ENCODE peak calls at places on chromosomes 6 and 20, in six cellular contexts. M is fibroblast of lung, T is body of pancreas, E is foreskin fibroblast, V is GM06990, F is left ventricle myocardium inferior. L is an unnamed sample.
A peak's percentile ranks its signal among the peaks of the same experiment; 100 is the strongest.

GRCh38 chr20:10644458-10645204 is 29.2 kb downstream of the JAG1 start:
- DNase-seq in M (no peak), T (no peak), E (no peak), V (no peak), F (no peak), L (no peak)

GRCh38 chr6:30696432-30696831 is 5.6 kb upstream of the NRM start:
- DNase-seq in M (no peak), T (no peak), E (no peak), V (no peak), F (no peak), L (no peak)

GRCh38 chr6:2744206-2744771 is 6.4 kb downstream of the MYLK4 start:
- DNase-seq in M (peak; percentile 25), T (peak; percentile 76), E (peak; percentile 37), V (no peak), F (peak; percentile 75), L (no peak)

GRCh38 chr6:83430606-83431544 is at the start of gene ME1:
- DNase-seq in M (peak; percentile 81), T (peak; percentile 75), E (peak; percentile 92), V (peak; percentile 79), F (peak; percentile 79), L (peak; percentile 42)

GRCh38 chr6:113879186-113880096 is 22.3 kb downstream of the MARCKS start:
- DNase-seq in M (peak; percentile 76), T (peak; percentile 63), E (peak; percentile 88), V (peak; percentile 15), F (no peak), L (no peak)

GRCh38 chr6:78810146-78810545 is 57.2 kb upstream of the IRAK1BP1 start:
- DNase-seq in M (peak; percentile 3), T (no peak), E (peak; percentile 46), V (no peak), F (no peak), L (no peak)

GRCh38 chr20:40654876-40655275 is 34.2 kb downstream of the MAFB start:
- DNase-seq in M (peak; percentile 50), T (no peak), E (peak; percentile 38), V (no peak), F (peak; percentile 53), L (no peak)

GRCh38 chr20:49804364-49804763 is 8.3 kb upstream of the SLC9A8 start:
- DNase-seq in M (no peak), T (no peak), E (no peak), V (no peak), F (no peak), L (no peak)

GRCh38 chr20:4820833-4821518 is 99.3 kb downstream of the PRND start:
- DNase-seq in M (peak; percentile 48), T (no peak), E (peak; percentile 92), V (no peak), F (no peak), L (no peak)

GRCh38 chr6:43229803-43230239 is 540 bp upstream of the DNPH1 start:
- DNase-seq in M (no peak), T (no peak), E (no peak), V (no peak), F (no peak), L (no peak)

GRCh38 chr6:127641905-127642304 is 64.9 kb downstream of the C6orf58 start:
- DNase-seq in M (peak; percentile 52), T (peak; percentile 14), E (peak; percentile 67), V (no peak), F (no peak), L (no peak)

GRCh38 chr6:49607391-49607982 is 29.2 kb downstream of the RHAG start:
- DNase-seq in M (no peak), T (no peak), E (no peak), V (no peak), F (no peak), L (no peak)

GRCh38 chr6:53244958-53245357 is 96.3 kb upstream of the GCM1 start:
- DNase-seq in M (no peak), T (no peak), E (no peak), V (peak; percentile 70), F (no peak), L (no peak)

GRCh38 chr6:170361335-170361734 is 54.8 kb downstream of the FAM120B start:
- DNase-seq in M (no peak), T (no peak), E (no peak), V (no peak), F (no peak), L (no peak)

GRCh38 chr20:6767536-6768227 is at the start of gene BMP2:
- DNase-seq in M (peak; percentile 63), T (peak; percentile 62), E (peak; percentile 85), V (peak; percentile 41), F (peak; percentile 69), L (peak; percentile 40)

GRCh38 chr20:37902504-37903313 is at the start of gene VSTM2L:
- DNase-seq in M (peak; percentile 72), T (no peak), E (peak; percentile 59), V (peak; percentile 36), F (no peak), L (no peak)

GRCh38 chr6:63565727-63566625 is 6.3 kb upstream of the LOC128125822 start:
- DNase-seq in M (peak; percentile 65), T (no peak), E (no peak), V (no peak), F (no peak), L (no peak)

GRCh38 chr20:26163890-26164289 is 467.2 kb upstream of the ZNF337 start:
- DNase-seq in M (peak; percentile 33), T (no peak), E (peak; percentile 61), V (no peak), F (no peak), L (no peak)

GRCh38 chr6:30955367-30956042 is 14.7 kb downstream of the MUCL3 start:
- DNase-seq in M (peak; percentile 22), T (peak; percentile 35), E (peak; percentile 71), V (peak; percentile 92), F (peak; percentile 65), L (peak; percentile 39)

GRCh38 chr20:9200620-9201019 is 131.7 kb downstream of the PLCB4 start:
- DNase-seq in M (peak; percentile 42), T (no peak), E (peak; percentile 68), V (no peak), F (no peak), L (no peak)

GRCh38 chr6:9520417-9521151 is 894.3 kb downstream of the TFAP2A start:
- DNase-seq in M (peak; percentile 78), T (no peak), E (peak; percentile 80), V (peak; percentile 66), F (no peak), L (no peak)

GRCh38 chr6:127119361-127120108 is 1.1 kb downstream of the RSPO3 start:
- DNase-seq in M (no peak), T (no peak), E (peak; percentile 61), V (peak; percentile 59), F (no peak), L (peak; percentile 20)

GRCh38 chr6:87407896-87408720 is at the start of gene CFAP206:
- DNase-seq in M (peak; percentile 84), T (peak; percentile 81), E (peak; percentile 93), V (peak; percentile 88), F (peak; percentile 75), L (peak; percentile 71)

GRCh38 chr20:33945391-33946079 is 48.2 kb upstream of the RALY start:
- DNase-seq in M (peak; percentile 83), T (no peak), E (peak; percentile 79), V (no peak), F (no peak), L (no peak)

DNA sequence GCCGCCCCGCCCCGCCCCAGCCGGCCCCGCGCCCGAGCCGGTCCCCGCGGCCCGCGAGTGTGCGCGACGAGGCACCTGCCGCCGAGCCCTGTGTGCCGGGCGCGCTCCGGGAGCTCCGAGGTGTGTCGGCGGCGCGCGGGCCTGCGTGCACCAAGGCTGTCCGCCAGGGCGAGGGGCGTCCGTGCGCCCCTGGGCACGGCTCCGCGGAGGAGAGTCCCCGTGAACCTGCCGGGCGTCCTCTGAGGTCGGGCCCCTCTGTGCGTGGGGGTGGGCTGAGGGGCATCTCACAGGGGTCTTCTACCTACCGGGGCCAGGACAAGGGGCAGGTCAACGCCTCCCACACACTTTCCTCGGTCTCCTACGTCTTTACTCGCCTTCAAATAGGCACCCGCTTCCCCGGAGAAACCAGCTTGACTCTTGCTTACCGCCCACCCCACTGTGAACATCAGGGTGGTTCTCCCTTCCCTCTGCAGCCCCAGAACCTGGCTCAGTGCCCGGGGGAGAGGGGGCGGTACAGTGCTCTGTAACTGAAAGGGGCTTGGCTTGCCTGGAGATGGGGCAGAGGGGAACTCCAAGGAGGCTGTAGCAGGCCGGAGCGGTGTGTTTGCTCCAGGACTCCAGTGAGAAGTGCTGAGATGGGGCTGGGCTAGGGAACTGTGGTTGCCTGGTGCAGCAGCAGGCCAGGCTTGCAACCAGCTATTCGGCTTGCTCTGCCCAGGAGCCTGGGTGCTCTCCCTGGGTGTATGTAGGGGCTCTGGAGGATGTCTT is at the start of gene SAMD10:
- DNase-seq in M (no peak), T (peak; percentile 47), E (peak; percentile 44), V (peak; percentile 82), F (no peak), L (peak; percentile 72)
- TF ChIP-seq CTCF in M (no peak), T (peak; percentile 42), E (no peak), V (no peak), F (peak; percentile 35), L (no peak)

GRCh38 chr6:42175860-42176259 is 2.7 kb downstream of the GUCA1A start:
- DNase-seq in M (no peak), T (no peak), E (no peak), V (no peak), F (no peak), L (no peak)
- TF ChIP-seq CTCF in M (peak; percentile 20), T (no peak), E (no peak), V (peak; percentile 13), F (no peak), L (no peak)

DNA sequence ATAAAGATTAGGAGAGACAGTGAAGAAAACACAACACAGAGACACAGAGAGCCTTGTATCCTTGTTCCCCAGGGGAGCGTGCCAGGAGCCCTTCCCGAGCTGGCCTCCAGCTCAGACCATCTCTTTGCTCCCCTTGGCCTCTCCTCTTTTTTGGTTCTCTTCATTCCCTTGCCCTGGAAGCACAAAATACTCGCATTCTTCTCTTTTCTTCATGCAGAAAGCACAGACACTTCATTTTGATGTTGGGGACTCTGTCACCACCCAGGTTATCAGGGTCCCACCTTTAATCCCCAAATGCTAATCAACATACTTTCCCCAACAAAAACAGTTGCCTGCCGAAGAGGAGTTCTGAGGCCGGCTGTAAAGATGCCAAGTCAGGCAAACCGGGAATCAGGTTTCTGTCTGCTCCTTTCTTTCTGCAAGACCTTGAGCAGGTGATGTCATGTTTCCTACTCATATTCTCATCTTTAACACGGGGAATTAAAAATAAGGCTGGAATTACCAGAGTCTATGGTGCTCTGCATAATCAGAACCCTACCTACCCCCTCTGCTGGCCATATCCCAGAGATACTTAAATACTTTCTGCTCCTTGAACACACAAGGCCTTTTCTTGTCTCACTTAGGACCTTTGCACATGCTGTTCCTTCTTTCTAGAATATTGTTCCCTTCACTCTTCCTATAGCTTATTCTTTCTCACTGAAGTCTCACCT is 21.7 kb downstream of the TGM6 start:
- DNase-seq in M (peak; percentile 10), T (no peak), E (peak; percentile 65), V (no peak), F (no peak), L (no peak)
- TF ChIP-seq CTCF in M (no peak), T (peak; percentile 28), E (peak; percentile 61), V (no peak), F (no peak), L (no peak)

DNA sequence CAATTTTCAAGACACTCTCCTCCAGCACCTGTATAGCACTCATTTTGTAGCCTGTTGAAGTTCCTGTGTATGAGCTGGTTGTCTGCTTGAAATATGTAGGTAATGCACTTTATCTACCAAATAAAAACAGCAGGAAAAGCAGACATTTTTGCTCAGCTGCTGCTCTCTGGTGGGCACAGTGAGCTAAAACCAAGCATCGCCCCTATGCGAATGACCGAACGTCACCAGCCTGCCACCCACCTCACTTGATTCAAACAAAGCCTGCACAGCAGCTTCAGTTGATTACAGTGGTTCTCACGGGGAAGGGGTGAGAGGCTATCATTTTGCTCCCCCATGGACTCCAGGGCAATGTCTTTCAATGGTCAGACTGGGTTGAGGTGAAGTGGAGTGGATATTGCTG is 185.7 kb downstream of the SASH1 start:
- DNase-seq in M (peak; percentile 41), T (no peak), E (peak; percentile 38), V (no peak), F (no peak), L (no peak)
- TF ChIP-seq CTCF in M (peak; percentile 25), T (no peak), E (no peak), V (no peak), F (no peak), L (no peak)